ENCODE peak calls at places on chromosomes 11 and 22, in ten cellular contexts. G, A, S, L, V, F, Y, U, K and R are unnamed samples.

GRCh38 chr22:31947296-31947695 is 3.0 kb downstream of the YWHAH start:
- DNase-seq in G (no peak), A (no peak), S (no peak), L (no peak), V (no peak), F (no peak), Y (peak), U (no peak), K (peak), R (no peak)

GRCh38 chr11:71131861-71132260 is 120.5 kb downstream of the SHANK2 start:
- DNase-seq in G (no peak), A (no peak), S (no peak), L (no peak), V (no peak), F (no peak), Y (no peak), U (no peak), K (no peak), R (no peak)

GRCh38 chr22:35462558-35463230 is 62.8 kb downstream of the MCM5 start:
- DNase-seq in G (no peak), A (no peak), S (no peak), L (no peak), V (no peak), F (no peak), Y (no peak), U (no peak), K (no peak), R (no peak)

GRCh38 chr11:69554849-69555248 is 73.4 kb downstream of the LINC01488 start:
- DNase-seq in G (no peak), A (no peak), S (no peak), L (no peak), V (no peak), F (no peak), Y (no peak), U (no peak), K (no peak), R (no peak)

GRCh38 chr11:119254239-119254638 is 48.1 kb downstream of the CBL start:
- DNase-seq in G (no peak), A (no peak), S (no peak), L (no peak), V (no peak), F (peak), Y (no peak), U (peak), K (no peak), R (no peak)

GRCh38 chr22:28051787-28052356 is 132.8 kb upstream of the PITPNB start:
- DNase-seq in G (no peak), A (no peak), S (peak), L (no peak), V (no peak), F (peak), Y (peak), U (peak), K (peak), R (no peak)

GRCh38 chr11:78408619-78409018 is 9.0 kb downstream of the GAB2 start:
- DNase-seq in G (no peak), A (no peak), S (no peak), L (no peak), V (no peak), F (no peak), Y (no peak), U (no peak), K (no peak), R (no peak)

GRCh38 chr11:69000391-69000790 is 12.7 kb downstream of the MRGPRF start:
- DNase-seq in G (no peak), A (no peak), S (no peak), L (no peak), V (no peak), F (no peak), Y (no peak), U (no peak), K (no peak), R (no peak)

GRCh38 chr11:11446967-11447366 is 93.9 kb upstream of the CSNK2A3 start:
- DNase-seq in G (no peak), A (no peak), S (no peak), L (no peak), V (no peak), F (no peak), Y (no peak), U (no peak), K (no peak), R (no peak)

GRCh38 chr11:78050964-78051831 is 12.5 kb upstream of the THRSP start:
- DNase-seq in G (no peak), A (no peak), S (no peak), L (no peak), V (no peak), F (no peak), Y (peak), U (no peak), K (peak), R (peak)